ENCODE peak calls at places on chromosomes 16 and 17, in four cellular contexts. Y, U, I and L are unnamed samples.

GRCh38 chr16:73730496-73731090 is 566.0 kb upstream of the PSMD7 start:
- DNase-seq in U (no peak), I (no peak), Y (no peak), L (no peak)

GRCh38 chr17:49497147-49498036 is 2.3 kb downstream of the NGFR start:
- DNase-seq in U (no peak), Y (peak), I (no peak), L (no peak)

GRCh38 chr17:56172517-56172982 is 19.3 kb downstream of the ANKFN1 start:
- DNase-seq in I (peak), Y (no peak), U (no peak), L (no peak)

GRCh38 chr16:483351-484075 is 44.0 kb upstream of the CAPN15 start:
- DNase-seq in I (no peak), Y (no peak), U (no peak), L (no peak)

GRCh38 chr17:2815781-2816185 is 19.5 kb downstream of the RAP1GAP2 start:
- DNase-seq in Y (no peak), I (no peak), U (peak), L (no peak)

GRCh38 chr16:4016648-4017047 is 99.6 kb downstream of the ADCY9 start:
- DNase-seq in Y (no peak), U (no peak), I (no peak), L (no peak)

GRCh38 chr17:67279115-67279514 is 34.1 kb upstream of the HELZ start:
- DNase-seq in U (no peak), I (no peak), Y (no peak), L (no peak)

GRCh38 chr16:77213542-77214108 is 14.4 kb downstream of the SYCE1L start:
- DNase-seq in U (no peak), Y (peak), I (peak), L (peak)

GRCh38 chr17:57875109-57876022 is 25.5 kb upstream of the MRPS23 start:
- DNase-seq in I (peak), U (no peak), Y (peak), L (peak)

GRCh38 chr17:36889955-36890354 is 47.3 kb upstream of the LHX1 start:
- DNase-seq in I (no peak), U (no peak), Y (no peak), L (no peak)

GRCh38 chr16:69443809-69444611 is 19.6 kb downstream of the CYB5B start:
- DNase-seq in Y (peak), I (no peak), U (peak), L (no peak)

GRCh38 chr16:88759245-88759975 is 25.6 kb downstream of the PIEZO1 start:
- DNase-seq in Y (peak), U (peak), I (peak), L (no peak)

GRCh38 chr16:81679721-81680430 is 99.2 kb upstream of the PLCG2 start:
- DNase-seq in Y (no peak), U (no peak), I (no peak), L (no peak)

GRCh38 chr16:57866529-57866918 is 64.2 kb upstream of the KIFC3 start:
- DNase-seq in I (no peak), U (no peak), Y (no peak), L (no peak)

GRCh38 chr16:20331635-20332034 is 4.3 kb upstream of the GP2 start:
- DNase-seq in Y (no peak), U (no peak), I (no peak), L (no peak)

GRCh38 chr17:39231587-39232551 is 6.1 kb upstream of the STAC2 start:
- DNase-seq in I (no peak), Y (peak), U (peak), L (no peak)

GRCh38 chr17:43444223-43445008 is 39.4 kb upstream of the DHX8 start:
- DNase-seq in U (no peak), Y (no peak), I (no peak), L (no peak)

GRCh38 chr16:180101-180920 is at the start of gene HBQ1:
- DNase-seq in I (no peak), Y (no peak), U (no peak), L (no peak)

GRCh38 chr17:78738245-78738644 is 43.8 kb downstream of the CYTH1 start:
- DNase-seq in I (no peak), U (no peak), Y (no peak), L (no peak)
- H3K4me3 ChIP-seq in I (no peak), U (no peak), Y (no peak), L (no peak)

GRCh38 chr17:64777413-64778101 is 115.5 kb upstream of the SMURF2 start:
- DNase-seq in U (no peak), Y (peak), I (no peak), L (no peak)
- H3K4me3 ChIP-seq in U (no peak), Y (no peak), I (no peak), L (no peak)

GRCh38 chr17:77451894-77452852 is 311.4 kb downstream of the SEC14L1 start:
- DNase-seq in U (no peak), I (no peak), Y (peak), L (no peak)
- H3K4me3 ChIP-seq in U (peak), I (no peak), Y (no peak), L (peak)

DNA sequence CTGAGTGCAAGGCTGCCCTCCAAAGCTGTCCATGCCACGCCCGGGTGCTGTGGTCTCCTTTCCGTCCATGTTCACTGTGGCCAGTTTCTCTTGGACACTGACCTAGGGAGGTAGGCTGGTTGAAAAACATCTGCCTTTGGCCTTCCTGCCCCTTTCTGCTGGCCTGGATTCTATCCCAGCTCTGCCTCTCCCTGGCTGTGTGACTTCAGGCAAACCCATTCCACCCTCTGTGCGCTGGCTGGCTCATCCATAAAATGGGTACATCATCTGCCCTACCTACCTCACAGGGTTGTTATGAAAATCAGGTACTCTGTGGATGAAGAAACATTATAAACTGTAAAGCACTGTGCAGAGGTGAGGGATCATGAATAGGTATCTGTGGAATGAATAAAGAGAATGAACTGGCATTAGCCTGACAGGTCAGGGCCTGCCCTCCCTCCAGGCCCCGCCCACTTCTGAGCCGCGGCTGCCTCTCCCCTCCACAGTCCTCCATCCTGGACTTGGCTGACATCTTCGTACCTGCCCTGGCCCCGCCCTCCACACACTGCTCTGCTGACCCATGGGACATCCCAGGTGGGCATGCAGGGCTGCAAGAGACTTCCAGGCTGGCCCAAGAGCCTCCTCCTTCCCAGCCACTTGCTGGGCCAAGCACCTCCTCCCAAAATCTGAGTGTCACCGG is 7.1 kb upstream of the SPATA20 start:
- DNase-seq in Y (no peak), I (no peak), U (no peak), L (no peak)
- H3K4me3 ChIP-seq in Y (no peak), I (no peak), U (no peak), L (no peak)